ENCODE peak calls at places on chromosomes 7 and 10, in six cellular contexts. J is small intestine; R is heart right ventricle; W is naive thymus-derived CD4-positive, alpha-beta T cell; T is uterus; V is Panc1. Q is an unnamed sample. For H3K4me1 and H3K36me3, the result is how much of the 10 kb centered on the place peaks cover.

GRCh38 chr10:47222461-47222860 is 77.5 kb upstream of the GDF10 start:
- DNase-seq in W (no peak), R (no peak), T (no peak), V (no peak), J (no peak), Q (peak)

GRCh38 chr10:70160798-70161197 is 9.5 kb downstream of the SAR1A start:
- DNase-seq in J (no peak), W (no peak), V (no peak), R (no peak), T (no peak), Q (no peak)

GRCh38 chr10:78407009-78407711 is 373.5 kb downstream of the RPS24 start:
- DNase-seq in W (peak), V (peak), T (peak), J (peak), R (peak), Q (peak)

GRCh38 chr7:81789406-81790139 is 19.7 kb upstream of the HGF start:
- DNase-seq in T (no peak), J (no peak), V (no peak), W (no peak), R (no peak), Q (no peak)

GRCh38 chr10:132632091-132632561 is 94.5 kb downstream of the INPP5A start:
- DNase-seq in W (no peak), J (no peak), R (peak), T (peak), V (no peak), Q (no peak)

GRCh38 chr7:130013241-130013640 is 37.9 kb downstream of the ZC3HC1 start:
- DNase-seq in T (no peak), V (no peak), R (no peak), J (no peak), W (no peak), Q (no peak)

GRCh38 chr7:80411621-80412020 is 100.2 kb downstream of the GNAT3 start:
- DNase-seq in W (no peak), R (no peak), V (no peak), T (no peak), J (no peak), Q (no peak)

GRCh38 chr7:3897430-3898385 is 596.7 kb downstream of the SDK1 start:
- DNase-seq in W (peak), J (peak), T (no peak), V (peak), R (no peak), Q (no peak)

GRCh38 chr7:112669306-112669705 is 120.9 kb downstream of the TMEM168 start:
- DNase-seq in T (no peak), J (no peak), W (no peak), R (no peak), V (no peak), Q (no peak)

GRCh38 chr10:102642553-102643345 is 1.5 kb upstream of the TRIM8 start:
- DNase-seq in J (peak), W (peak), R (peak), T (peak), V (no peak), Q (no peak)

GRCh38 chr10:31157125-31157983 is 125.7 kb upstream of the ZNF438 start:
- DNase-seq in W (no peak), V (no peak), J (no peak), R (peak), T (peak), Q (no peak)

GRCh38 chr10:123606955-123607354 is 59.2 kb upstream of the GPR26 start:
- DNase-seq in V (no peak), R (no peak), W (no peak), J (no peak), T (no peak), Q (no peak)

GRCh38 chr10:132916421-132916841 is 25.9 kb downstream of the CFAP46 start:
- DNase-seq in T (no peak), V (no peak), J (no peak), W (no peak), R (no peak), Q (no peak)

GRCh38 chr7:128783143-128783799 is 7.7 kb upstream of the OPN1SW start:
- DNase-seq in W (no peak), T (peak), R (peak), V (peak), J (no peak), Q (no peak)

GRCh38 chr10:19728376-19728775 is 87.9 kb upstream of the PLXDC2 start:
- DNase-seq in R (no peak), V (no peak), W (no peak), T (no peak), J (no peak), Q (no peak)

DNA sequence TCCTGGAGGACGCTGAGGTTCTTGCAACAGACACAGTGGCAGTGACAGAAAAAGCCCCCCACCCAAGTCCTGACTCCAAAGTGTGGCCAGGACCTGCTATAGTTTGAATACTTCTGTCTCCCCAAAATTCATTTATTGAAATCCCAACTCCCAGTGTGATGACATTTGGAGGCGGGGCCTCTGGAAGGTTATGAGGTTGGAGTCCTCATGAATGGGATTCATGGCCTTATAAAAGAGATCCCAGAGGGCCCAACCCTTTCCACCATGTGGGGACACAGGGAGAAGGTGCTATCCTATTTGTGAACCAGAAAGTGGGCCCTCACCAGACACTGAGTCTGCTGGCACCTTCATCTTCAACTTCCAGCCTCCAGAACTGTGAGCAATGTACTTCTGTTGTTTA is 18.3 kb downstream of the ANXA11 start:
- DNase-seq in J (no peak), T (no peak), W (no peak), V (no peak), R (no peak), Q (no peak)
- H3K4me1 ChIP-seq in J (under half), T (under half), W (half or more), V (under half), R (half or more), Q (under half)

DNA sequence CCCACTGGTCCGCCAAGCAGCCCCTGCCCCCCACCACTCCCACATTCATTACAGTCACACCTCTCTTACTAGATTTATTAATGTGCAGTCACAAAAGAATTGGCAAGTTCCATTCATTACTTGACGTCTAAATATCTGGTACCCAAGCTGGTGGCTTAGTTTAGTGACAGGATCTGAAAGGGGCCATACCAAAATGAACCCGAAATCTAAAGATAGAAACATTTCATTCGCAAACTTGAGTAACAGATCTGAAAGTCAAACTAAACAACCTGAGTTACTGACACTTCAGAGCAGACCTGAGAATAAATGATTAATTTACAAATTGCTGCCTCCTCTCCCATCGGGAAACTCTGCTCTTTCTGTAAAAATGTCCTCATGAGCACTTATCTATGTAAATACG is 53.4 kb downstream of the TNS3 start:
- DNase-seq in W (no peak), R (no peak), T (no peak), V (no peak), J (no peak), Q (no peak)
- H3K36me3 ChIP-seq in W (under half), R (under half), T (under half), V (under half), J (under half), Q (under half)

DNA sequence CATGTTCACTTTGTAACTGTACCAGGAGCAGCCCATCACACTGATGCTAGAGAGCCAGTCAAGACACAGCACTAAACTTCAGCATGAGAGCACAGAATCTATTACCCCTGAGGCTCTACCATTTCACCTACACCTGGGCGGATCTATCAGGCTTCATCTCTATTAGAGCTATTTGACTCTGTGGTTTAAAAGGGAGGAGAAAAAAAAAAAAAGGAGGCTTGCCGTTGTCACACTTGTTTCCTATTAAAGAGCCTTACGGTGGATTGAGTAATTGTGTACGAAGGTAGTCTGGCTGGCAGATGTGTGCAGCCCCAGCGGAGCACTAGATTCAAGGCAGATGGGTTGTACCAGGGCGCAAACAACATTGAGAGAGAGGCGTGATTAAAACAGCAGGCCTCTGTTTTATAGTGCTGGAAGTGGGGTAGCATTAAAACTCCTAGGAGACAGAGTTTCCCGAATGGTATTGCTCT is 298.0 kb upstream of the SEMA3A start:
- DNase-seq in T (no peak), V (no peak), W (no peak), J (no peak), R (no peak), Q (no peak)
- H3K4me1 ChIP-seq in T (under half), V (under half), W (under half), J (under half), R (under half), Q (under half)

GRCh38 chr7:66558201-66558641 is 70.5 kb upstream of the KCTD7 start:
- DNase-seq in T (no peak), J (no peak), V (no peak), R (no peak), W (no peak), Q (no peak)

GRCh38 chr7:66557214-66558200 is 71.2 kb upstream of the KCTD7 start:
- DNase-seq in R (peak), J (peak), W (peak), T (peak), V (peak), Q (peak)

GRCh38 chr7:66554326-66554725 is 74.4 kb upstream of the KCTD7 start:
- DNase-seq in J (no peak), R (no peak), T (no peak), W (no peak), V (no peak), Q (no peak)

GRCh38 chr7:66556549-66557213 is 72.0 kb upstream of the KCTD7 start:
- DNase-seq in W (no peak), V (no peak), T (no peak), R (no peak), J (no peak), Q (no peak)

DNA sequence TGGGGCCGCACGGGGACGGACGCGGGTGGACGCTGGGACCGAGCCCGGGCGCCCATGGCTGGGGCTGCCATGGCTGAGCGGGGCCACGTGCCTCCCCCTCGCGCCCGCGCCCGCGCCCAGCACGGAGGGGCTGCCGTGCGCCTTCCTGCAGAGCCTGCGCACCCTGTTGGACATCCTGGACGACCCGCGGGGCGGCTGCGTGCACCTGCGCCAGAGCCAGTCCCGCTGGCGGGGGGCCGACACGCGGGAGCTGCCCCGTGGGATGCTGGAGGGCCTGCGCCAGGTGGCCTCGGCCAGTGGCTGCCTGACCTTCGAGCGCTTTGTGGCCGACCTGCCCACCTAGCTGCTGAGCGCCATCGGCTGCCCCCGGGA is 72.5 kb upstream of the KCTD7 start:
- DNase-seq in W (no peak), J (no peak), T (no peak), R (no peak), V (no peak), Q (no peak)
- H3K36me3 ChIP-seq in W (under half), J (under half), T (under half), R (under half), V (under half), Q (under half)

GRCh38 chr7:137696376-137696775 is 150.4 kb downstream of the DGKI start:
- DNase-seq in V (no peak), J (no peak), T (no peak), W (no peak), R (no peak), Q (no peak)
- H3K4me1 ChIP-seq in V (under half), J (under half), T (under half), W (under half), R (under half), Q (under half)

GRCh38 chr7:122397381-122397780 is 92.8 kb upstream of the FEZF1 start:
- DNase-seq in R (no peak), V (no peak), J (no peak), T (no peak), W (no peak), Q (no peak)

GRCh38 chr7:122407195-122407594 is 102.6 kb upstream of the FEZF1 start:
- DNase-seq in T (no peak), W (no peak), V (no peak), R (no peak), J (no peak), Q (no peak)

GRCh38 chr7:122403113-122403512 is 98.6 kb upstream of the FEZF1 start:
- DNase-seq in V (no peak), W (no peak), R (no peak), J (no peak), T (no peak), Q (no peak)

DNA sequence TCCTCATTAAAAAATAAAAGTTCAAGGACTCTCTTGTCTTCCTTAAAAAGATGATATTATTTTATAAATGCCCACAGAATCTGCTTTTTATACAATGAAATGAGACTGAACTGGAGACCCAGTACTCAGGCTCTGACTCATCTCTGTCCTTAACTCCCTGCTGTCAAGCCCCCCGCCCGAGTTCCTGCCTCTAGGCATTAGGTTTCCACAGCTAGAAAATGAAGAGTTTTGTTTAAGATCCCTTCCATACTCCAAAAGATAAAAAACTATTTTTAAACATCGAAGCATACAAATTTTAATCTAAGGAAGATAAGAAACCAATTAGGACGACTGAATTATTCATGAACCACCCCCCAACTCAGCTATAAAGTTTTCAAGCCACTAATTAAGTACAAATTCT is 97.7 kb upstream of the FEZF1 start:
- DNase-seq in R (no peak), T (no peak), V (no peak), W (no peak), J (no peak), Q (no peak)
- H3K36me3 ChIP-seq in R (under half), T (under half), V (under half), W (under half), J (under half), Q (under half)

GRCh38 chr10:11179231-11180105 is 161.8 kb downstream of the CELF2 start:
- DNase-seq in R (no peak), V (no peak), J (no peak), W (no peak), T (no peak), Q (no peak)
- H3K4me1 ChIP-seq in R (half or more), V (under half), J (under half), W (half or more), T (under half), Q (under half)

Q was measured in lung.